ENCODE peak calls at places on chromosomes 4 and X, in ten cellular contexts. One of them, this sample, is unnamed.

GRCh38 chrX:117215683-117216082 is 752.9 kb upstream of the CT83 start:
- DNase-seq in stromal cell of bone marrow: no peak
- DNase-seq in endothelial cell: no peak
- DNase-seq in NCI-H1105 treated with DMSO at 0.1 percent for 48 hours: no peak
- DNase-seq in HT1080: no peak
- DNase-seq in NCI-H774: no peak
- DNase-seq in naive thymus-derived CD8-positive, alpha-beta T cell: no peak
- DNase-seq in CD4-positive, alpha-beta T cell: no peak
- DNase-seq in fibroblast of lung: no peak
- DNase-seq in sciatic nerve: no peak
- DNase-seq in this sample: no peak

GRCh38 chrX:16930392-16930791 is 16.1 kb upstream of the REPS2 start:
- DNase-seq in NCI-H1105 treated with DMSO at 0.1 percent for 48 hours: no peak
- DNase-seq in endothelial cell: no peak
- DNase-seq in fibroblast of lung: peak
- DNase-seq in NCI-H774: no peak
- DNase-seq in stromal cell of bone marrow: no peak
- DNase-seq in CD4-positive, alpha-beta T cell: no peak
- DNase-seq in naive thymus-derived CD8-positive, alpha-beta T cell: no peak
- DNase-seq in HT1080: no peak
- DNase-seq in sciatic nerve: no peak
- DNase-seq in this sample: no peak

GRCh38 chr4:83316459-83317170 is 18.0 kb downstream of the HPSE start:
- DNase-seq in HT1080: peak
- DNase-seq in NCI-H1105 treated with DMSO at 0.1 percent for 48 hours: no peak
- DNase-seq in CD4-positive, alpha-beta T cell: no peak
- DNase-seq in sciatic nerve: no peak
- DNase-seq in NCI-H774: no peak
- DNase-seq in fibroblast of lung: no peak
- DNase-seq in naive thymus-derived CD8-positive, alpha-beta T cell: no peak
- DNase-seq in stromal cell of bone marrow: no peak
- DNase-seq in endothelial cell: no peak
- DNase-seq in this sample: no peak

GRCh38 chr4:78788005-78788889 is 12.1 kb downstream of the BMP2K start:
- DNase-seq in HT1080: peak
- DNase-seq in fibroblast of lung: no peak
- DNase-seq in naive thymus-derived CD8-positive, alpha-beta T cell: no peak
- DNase-seq in NCI-H1105 treated with DMSO at 0.1 percent for 48 hours: no peak
- DNase-seq in NCI-H774: no peak
- DNase-seq in stromal cell of bone marrow: no peak
- DNase-seq in CD4-positive, alpha-beta T cell: no peak
- DNase-seq in sciatic nerve: no peak
- DNase-seq in endothelial cell: no peak
- DNase-seq in this sample: no peak

GRCh38 chr4:178148106-178148505 is 705.9 kb upstream of the AGA start:
- DNase-seq in CD4-positive, alpha-beta T cell: no peak
- DNase-seq in NCI-H1105 treated with DMSO at 0.1 percent for 48 hours: no peak
- DNase-seq in sciatic nerve: no peak
- DNase-seq in fibroblast of lung: peak
- DNase-seq in stromal cell of bone marrow: no peak
- DNase-seq in naive thymus-derived CD8-positive, alpha-beta T cell: no peak
- DNase-seq in NCI-H774: no peak
- DNase-seq in HT1080: no peak
- DNase-seq in endothelial cell: no peak
- DNase-seq in this sample: no peak

GRCh38 chrX:153643431-153644351 is 3.3 kb upstream of the DUSP9 start:
- DNase-seq in NCI-H774: no peak
- DNase-seq in sciatic nerve: peak
- DNase-seq in fibroblast of lung: no peak
- DNase-seq in endothelial cell: no peak
- DNase-seq in CD4-positive, alpha-beta T cell: no peak
- DNase-seq in NCI-H1105 treated with DMSO at 0.1 percent for 48 hours: peak
- DNase-seq in HT1080: no peak
- DNase-seq in naive thymus-derived CD8-positive, alpha-beta T cell: no peak
- DNase-seq in stromal cell of bone marrow: no peak
- DNase-seq in this sample: no peak

GRCh38 chrX:107076158-107076557 is 42.5 kb downstream of the RBM41 start:
- DNase-seq in sciatic nerve: no peak
- DNase-seq in naive thymus-derived CD8-positive, alpha-beta T cell: no peak
- DNase-seq in CD4-positive, alpha-beta T cell: no peak
- DNase-seq in NCI-H1105 treated with DMSO at 0.1 percent for 48 hours: no peak
- DNase-seq in HT1080: no peak
- DNase-seq in fibroblast of lung: no peak
- DNase-seq in NCI-H774: no peak
- DNase-seq in endothelial cell: no peak
- DNase-seq in stromal cell of bone marrow: no peak
- DNase-seq in this sample: no peak

GRCh38 chrX:10781847-10782530 is 161.6 kb upstream of the MID1 start:
- DNase-seq in sciatic nerve: no peak
- DNase-seq in stromal cell of bone marrow: no peak
- DNase-seq in endothelial cell: no peak
- DNase-seq in NCI-H774: no peak
- DNase-seq in HT1080: peak
- DNase-seq in NCI-H1105 treated with DMSO at 0.1 percent for 48 hours: no peak
- DNase-seq in CD4-positive, alpha-beta T cell: no peak
- DNase-seq in naive thymus-derived CD8-positive, alpha-beta T cell: no peak
- DNase-seq in fibroblast of lung: no peak
- DNase-seq in this sample: no peak

GRCh38 chr4:17781831-17782287 is 438 bp upstream of the FAM184B start:
- DNase-seq in NCI-H774: no peak
- DNase-seq in naive thymus-derived CD8-positive, alpha-beta T cell: no peak
- DNase-seq in endothelial cell: no peak
- DNase-seq in CD4-positive, alpha-beta T cell: no peak
- DNase-seq in fibroblast of lung: no peak
- DNase-seq in HT1080: no peak
- DNase-seq in stromal cell of bone marrow: no peak
- DNase-seq in NCI-H1105 treated with DMSO at 0.1 percent for 48 hours: no peak
- DNase-seq in sciatic nerve: no peak
- DNase-seq in this sample: no peak

GRCh38 chrX:96372313-96373046 is 312.2 kb upstream of the DIAPH2 start:
- DNase-seq in NCI-H1105 treated with DMSO at 0.1 percent for 48 hours: peak
- DNase-seq in stromal cell of bone marrow: peak
- DNase-seq in endothelial cell: peak
- DNase-seq in sciatic nerve: no peak
- DNase-seq in HT1080: peak
- DNase-seq in NCI-H774: peak
- DNase-seq in fibroblast of lung: peak
- DNase-seq in CD4-positive, alpha-beta T cell: no peak
- DNase-seq in naive thymus-derived CD8-positive, alpha-beta T cell: peak
- DNase-seq in this sample: peak

GRCh38 chr4:122968227-122968812 is 45.9 kb upstream of the NUDT6 start:
- DNase-seq in fibroblast of lung: no peak
- DNase-seq in NCI-H774: no peak
- DNase-seq in sciatic nerve: no peak
- DNase-seq in stromal cell of bone marrow: no peak
- DNase-seq in NCI-H1105 treated with DMSO at 0.1 percent for 48 hours: no peak
- DNase-seq in endothelial cell: no peak
- DNase-seq in HT1080: peak
- DNase-seq in CD4-positive, alpha-beta T cell: no peak
- DNase-seq in naive thymus-derived CD8-positive, alpha-beta T cell: no peak
- DNase-seq in this sample: no peak

GRCh38 chrX:7083021-7083420 is 64.5 kb upstream of the STS start:
- DNase-seq in sciatic nerve: no peak
- DNase-seq in fibroblast of lung: no peak
- DNase-seq in CD4-positive, alpha-beta T cell: no peak
- DNase-seq in NCI-H774: no peak
- DNase-seq in endothelial cell: no peak
- DNase-seq in stromal cell of bone marrow: no peak
- DNase-seq in naive thymus-derived CD8-positive, alpha-beta T cell: no peak
- DNase-seq in HT1080: no peak
- DNase-seq in NCI-H1105 treated with DMSO at 0.1 percent for 48 hours: no peak
- DNase-seq in this sample: peak

GRCh38 chr4:30402276-30402675 is 317.9 kb upstream of the PCDH7 start:
- DNase-seq in NCI-H774: no peak
- DNase-seq in naive thymus-derived CD8-positive, alpha-beta T cell: no peak
- DNase-seq in stromal cell of bone marrow: no peak
- DNase-seq in fibroblast of lung: peak
- DNase-seq in sciatic nerve: no peak
- DNase-seq in CD4-positive, alpha-beta T cell: no peak
- DNase-seq in HT1080: peak
- DNase-seq in NCI-H1105 treated with DMSO at 0.1 percent for 48 hours: no peak
- DNase-seq in endothelial cell: no peak
- DNase-seq in this sample: no peak

GRCh38 chrX:15301924-15302323 is 13.5 kb downstream of the ASB11 start:
- DNase-seq in fibroblast of lung: peak
- DNase-seq in NCI-H774: no peak
- DNase-seq in HT1080: peak
- DNase-seq in sciatic nerve: no peak
- DNase-seq in CD4-positive, alpha-beta T cell: no peak
- DNase-seq in endothelial cell: no peak
- DNase-seq in stromal cell of bone marrow: peak
- DNase-seq in NCI-H1105 treated with DMSO at 0.1 percent for 48 hours: no peak
- DNase-seq in naive thymus-derived CD8-positive, alpha-beta T cell: no peak
- DNase-seq in this sample: peak

GRCh38 chr4:147515220-147515936 is 34.5 kb downstream of the EDNRA start:
- DNase-seq in stromal cell of bone marrow: no peak
- DNase-seq in naive thymus-derived CD8-positive, alpha-beta T cell: no peak
- DNase-seq in NCI-H1105 treated with DMSO at 0.1 percent for 48 hours: no peak
- DNase-seq in HT1080: no peak
- DNase-seq in CD4-positive, alpha-beta T cell: no peak
- DNase-seq in fibroblast of lung: no peak
- DNase-seq in NCI-H774: no peak
- DNase-seq in sciatic nerve: no peak
- DNase-seq in endothelial cell: no peak
- DNase-seq in this sample: no peak

GRCh38 chrX:81120936-81121351 is 80.8 kb downstream of the HMGN5 start:
- DNase-seq in NCI-H1105 treated with DMSO at 0.1 percent for 48 hours: peak
- DNase-seq in naive thymus-derived CD8-positive, alpha-beta T cell: peak
- DNase-seq in fibroblast of lung: peak
- DNase-seq in HT1080: peak
- DNase-seq in stromal cell of bone marrow: peak
- DNase-seq in CD4-positive, alpha-beta T cell: no peak
- DNase-seq in NCI-H774: peak
- DNase-seq in endothelial cell: peak
- DNase-seq in sciatic nerve: no peak
- DNase-seq in this sample: peak

GRCh38 chr4:4269856-4270255 is 20.1 kb downstream of the LYAR start:
- DNase-seq in fibroblast of lung: peak
- DNase-seq in NCI-H1105 treated with DMSO at 0.1 percent for 48 hours: no peak
- DNase-seq in endothelial cell: no peak
- DNase-seq in stromal cell of bone marrow: no peak
- DNase-seq in HT1080: peak
- DNase-seq in NCI-H774: no peak
- DNase-seq in CD4-positive, alpha-beta T cell: peak
- DNase-seq in sciatic nerve: no peak
- DNase-seq in naive thymus-derived CD8-positive, alpha-beta T cell: no peak
- DNase-seq in this sample: no peak

GRCh38 chr4:5998333-5998936 is 19.8 kb downstream of the C4orf50 start:
- DNase-seq in fibroblast of lung: peak
- DNase-seq in naive thymus-derived CD8-positive, alpha-beta T cell: peak
- DNase-seq in endothelial cell: peak
- DNase-seq in stromal cell of bone marrow: peak
- DNase-seq in sciatic nerve: peak
- DNase-seq in CD4-positive, alpha-beta T cell: peak
- DNase-seq in NCI-H1105 treated with DMSO at 0.1 percent for 48 hours: peak
- DNase-seq in HT1080: peak
- DNase-seq in NCI-H774: peak
- DNase-seq in this sample: peak

GRCh38 chr4:74433541-74434172 is 11.3 kb upstream of the AREG start:
- DNase-seq in stromal cell of bone marrow: no peak
- DNase-seq in endothelial cell: no peak
- DNase-seq in HT1080: peak
- DNase-seq in NCI-H774: no peak
- DNase-seq in naive thymus-derived CD8-positive, alpha-beta T cell: no peak
- DNase-seq in sciatic nerve: no peak
- DNase-seq in fibroblast of lung: no peak
- DNase-seq in CD4-positive, alpha-beta T cell: no peak
- DNase-seq in NCI-H1105 treated with DMSO at 0.1 percent for 48 hours: no peak
- DNase-seq in this sample: no peak

GRCh38 chr4:147481577-147482109 is 746 bp downstream of the EDNRA start:
- DNase-seq in stromal cell of bone marrow: no peak
- DNase-seq in NCI-H774: no peak
- DNase-seq in naive thymus-derived CD8-positive, alpha-beta T cell: no peak
- DNase-seq in HT1080: peak
- DNase-seq in NCI-H1105 treated with DMSO at 0.1 percent for 48 hours: peak
- DNase-seq in fibroblast of lung: peak
- DNase-seq in CD4-positive, alpha-beta T cell: no peak
- DNase-seq in endothelial cell: no peak
- DNase-seq in sciatic nerve: no peak
- DNase-seq in this sample: peak

GRCh38 chr4:155966661-155967060 is 13.0 kb upstream of the CTSO start:
- DNase-seq in endothelial cell: no peak
- DNase-seq in HT1080: no peak
- DNase-seq in NCI-H774: no peak
- DNase-seq in NCI-H1105 treated with DMSO at 0.1 percent for 48 hours: no peak
- DNase-seq in naive thymus-derived CD8-positive, alpha-beta T cell: no peak
- DNase-seq in CD4-positive, alpha-beta T cell: no peak
- DNase-seq in sciatic nerve: no peak
- DNase-seq in stromal cell of bone marrow: no peak
- DNase-seq in fibroblast of lung: no peak
- DNase-seq in this sample: peak

GRCh38 chr4:75892508-75892907 is 9.7 kb downstream of the PPEF2 start:
- DNase-seq in stromal cell of bone marrow: no peak
- DNase-seq in naive thymus-derived CD8-positive, alpha-beta T cell: no peak
- DNase-seq in endothelial cell: peak
- DNase-seq in HT1080: no peak
- DNase-seq in fibroblast of lung: no peak
- DNase-seq in sciatic nerve: no peak
- DNase-seq in NCI-H1105 treated with DMSO at 0.1 percent for 48 hours: no peak
- DNase-seq in NCI-H774: no peak
- DNase-seq in CD4-positive, alpha-beta T cell: no peak
- DNase-seq in this sample: no peak

GRCh38 chr4:6347511-6348045 is 77.9 kb downstream of the WFS1 start:
- DNase-seq in naive thymus-derived CD8-positive, alpha-beta T cell: no peak
- DNase-seq in CD4-positive, alpha-beta T cell: no peak
- DNase-seq in stromal cell of bone marrow: no peak
- DNase-seq in NCI-H1105 treated with DMSO at 0.1 percent for 48 hours: no peak
- DNase-seq in endothelial cell: no peak
- DNase-seq in NCI-H774: no peak
- DNase-seq in HT1080: no peak
- DNase-seq in sciatic nerve: no peak
- DNase-seq in fibroblast of lung: no peak
- DNase-seq in this sample: no peak

This sample was measured in myocyte.